ENCODE peak calls at places on chromosomes 4 and X, in eight cellular contexts. J is activated CD8-positive, alpha-beta memory T cell treated with anti-CD3 and anti-CD28 coated beads for 24 hours; E is hypothalamus; B is dermis microvascular lymphatic vessel endothelial cell; S is AG09309; N is NCI-H1105; Y is NCI-H1092; G is CD8-positive, alpha-beta memory T cell. V is an unnamed sample.
A peak's percentile ranks its signal among the peaks of the same experiment; 100 is the strongest.

GRCh38 chrX:54237014-54237413 is 54.0 kb upstream of the FAM120C start:
- DNase-seq in S (no peak), G (no peak), E (no peak), J (no peak), N (no peak), B (no peak), Y (no peak), V (no peak)

GRCh38 chrX:38233891-38234807 is 13.5 kb upstream of the SRPX start:
- DNase-seq in S (peak; percentile 37), G (no peak), E (no peak), Y (no peak), B (no peak), J (no peak), N (no peak), V (peak; percentile 32)

GRCh38 chrX:112822892-112823291 is 17.7 kb downstream of the AMOT start:
- DNase-seq in E (no peak), S (no peak), B (no peak), J (no peak), Y (no peak), G (no peak), N (no peak), V (no peak)

GRCh38 chr4:144667500-144667899 is 21.5 kb downstream of the HHIP start:
- DNase-seq in S (no peak), G (no peak), J (no peak), N (no peak), E (no peak), Y (no peak), B (peak; percentile 71), V (no peak)

GRCh38 chrX:100217547-100217946 is 192.5 kb downstream of the PCDH19 start:
- DNase-seq in G (no peak), E (no peak), S (no peak), N (no peak), B (no peak), Y (no peak), J (no peak), V (no peak)

GRCh38 chrX:100654256-100654655 is 10.3 kb downstream of the SRPX2 start:
- DNase-seq in B (peak; percentile 45), S (no peak), N (no peak), J (no peak), Y (peak; percentile 8), E (no peak), G (no peak), V (no peak)

GRCh38 chr4:138898282-138898681 is 117.3 kb upstream of the NOCT start:
- DNase-seq in B (no peak), N (peak; percentile 49), S (no peak), E (no peak), J (no peak), Y (no peak), G (no peak), V (no peak)

GRCh38 chrX:123859409-123859827 is 435 bp upstream of the XIAP start:
- DNase-seq in G (no peak), S (no peak), Y (peak; percentile 81), E (peak; percentile 78), N (peak; percentile 73), B (no peak), J (no peak), V (no peak)

GRCh38 chr4:36243355-36244256 is 708 bp downstream of the ARAP2 start:
- DNase-seq in N (peak; percentile 56), G (peak; percentile 54), J (peak; percentile 82), Y (no peak), S (no peak), B (no peak), E (peak; percentile 63), V (peak; percentile 4)

GRCh38 chrX:103697687-103698086 is 11.2 kb upstream of the MORF4L2 start:
- DNase-seq in B (no peak), E (no peak), G (no peak), Y (no peak), J (no peak), N (no peak), S (no peak), V (no peak)

GRCh38 chr4:26029512-26030131 is 115.6 kb downstream of the SMIM20 start:
- DNase-seq in E (no peak), J (no peak), G (no peak), B (no peak), Y (no peak), N (no peak), S (no peak), V (no peak)

GRCh38 chr4:183876268-183876934 is 28.7 kb upstream of the STOX2 start:
- DNase-seq in N (peak; percentile 83), G (no peak), B (peak; percentile 41), E (peak; percentile 48), S (peak; percentile 23), Y (peak; percentile 93), J (no peak), V (peak; percentile 49)

GRCh38 chr4:88592600-88593448 is 544 bp downstream of the HERC3 start:
- DNase-seq in N (peak; percentile 21), E (peak; percentile 77), J (peak; percentile 92), B (peak; percentile 87), Y (no peak), G (peak; percentile 78), S (no peak), V (peak; percentile 87)

GRCh38 chr4:131644619-131645018 is 1504.5 kb upstream of the PCDH10 start:
- DNase-seq in N (no peak), J (no peak), B (no peak), E (no peak), S (no peak), G (no peak), Y (no peak), V (peak; percentile 1)

GRCh38 chr4:156137971-156138581 is 184.4 kb upstream of the CTSO start:
- DNase-seq in N (no peak), Y (peak; percentile 83), E (no peak), J (no peak), S (no peak), G (no peak), B (no peak), V (no peak)

GRCh38 chr4:151743128-151743854 is 17.5 kb downstream of the GATB start:
- DNase-seq in B (no peak), E (no peak), J (no peak), Y (no peak), G (no peak), N (no peak), S (no peak), V (no peak)

GRCh38 chr4:1506956-1507721 is 100.9 kb upstream of the NKX1-1 start:
- DNase-seq in B (no peak), N (no peak), J (no peak), G (no peak), Y (no peak), S (no peak), E (no peak), V (no peak)

GRCh38 chr4:122896270-122896669 is 26.1 kb downstream of the NUDT6 start:
- DNase-seq in E (no peak), N (no peak), J (no peak), B (no peak), S (no peak), G (no peak), Y (no peak), V (no peak)

GRCh38 chr4:109411964-109412363 is 21.7 kb upstream of the SEC24B start:
- DNase-seq in S (no peak), J (no peak), N (peak; percentile 20), Y (no peak), E (peak; percentile 41), G (no peak), B (peak; percentile 52), V (no peak)

GRCh38 chrX:118862990-118863389 is 39.4 kb downstream of the ZCCHC12 start:
- DNase-seq in N (no peak), S (no peak), G (no peak), B (no peak), Y (no peak), E (no peak), J (no peak), V (no peak)

GRCh38 chr4:81319657-81320056 is 104.6 kb upstream of the PRKG2 start:
- DNase-seq in Y (no peak), E (no peak), J (no peak), N (no peak), G (no peak), S (no peak), B (no peak), V (no peak)

GRCh38 chrX:107571296-107571998 is 56.9 kb upstream of the PRPS1 start:
- DNase-seq in N (no peak), J (no peak), Y (no peak), B (peak; percentile 24), E (peak; percentile 14), S (peak; percentile 65), G (no peak), V (peak; percentile 66)

GRCh38 chr4:94626942-94627341 is 130.8 kb upstream of the BMPR1B start:
- DNase-seq in S (no peak), Y (no peak), G (no peak), E (no peak), B (no peak), J (no peak), N (no peak), V (no peak)

GRCh38 chr4:4913147-4913561 is 53.7 kb downstream of the MSX1 start:
- DNase-seq in B (no peak), G (no peak), Y (no peak), J (no peak), S (no peak), E (no peak), N (no peak), V (no peak)

GRCh38 chr4:42519803-42520417 is 122.6 kb downstream of the SHISA3 start:
- DNase-seq in N (no peak), E (no peak), Y (peak; percentile 41), J (no peak), S (peak; percentile 2), G (peak; percentile 19), B (peak; percentile 55), V (peak; percentile 3)

GRCh38 chr4:72919464-72919863 is 150.1 kb downstream of the COX18 start:
- DNase-seq in B (no peak), N (no peak), J (no peak), G (no peak), Y (no peak), E (no peak), S (no peak), V (no peak)

GRCh38 chrX:21004835-21005234 is 369.4 kb upstream of the CNKSR2 start:
- DNase-seq in N (no peak), Y (no peak), E (no peak), G (no peak), S (no peak), B (no peak), J (no peak), V (no peak)

GRCh38 chr4:16056681-16057400 is 27.0 kb downstream of the PROM1 start:
- DNase-seq in Y (peak; percentile 67), S (no peak), J (no peak), B (peak; percentile 3), G (no peak), N (no peak), E (peak; percentile 5), V (no peak)

GRCh38 chr4:70666369-70666768 is at the start of gene JCHAIN:
- DNase-seq in G (no peak), Y (no peak), J (no peak), N (no peak), E (no peak), S (no peak), B (no peak), V (no peak)